ENCODE peak calls at places on chromosomes 4 and X, in four cellular contexts. R, D, F and H are unnamed samples.
A peak's percentile ranks its signal among the peaks of the same experiment; 100 is the strongest.

GRCh38 chr4:144754562-144755410 is 108.8 kb downstream of the HHIP start:
- DNase-seq in R (peak; percentile 12), D (peak; percentile 47), F (peak; percentile 43), H (no peak)

GRCh38 chr4:87502580-87503238 is 26.5 kb downstream of the SPARCL1 start:
- DNase-seq in R (no peak), D (peak; percentile 30), F (peak; percentile 36), H (no peak)

GRCh38 chrX:102345916-102346315 is 93.9 kb downstream of the NXF2B start:
- DNase-seq in R (peak; percentile 31), D (peak; percentile 15), F (peak; percentile 18), H (peak; percentile 22)

GRCh38 chrX:65696613-65697012 is 29.2 kb downstream of the MSN start:
- DNase-seq in R (no peak), D (no peak), F (no peak), H (no peak)

GRCh38 chrX:9089652-9090051 is 55.7 kb upstream of the FAM9B start:
- DNase-seq in R (no peak), D (no peak), F (no peak), H (no peak)

GRCh38 chr4:113541933-113542332 is 219.6 kb downstream of the CAMK2D start:
- DNase-seq in R (no peak), D (no peak), F (no peak), H (no peak)

GRCh38 chr4:174394915-174395314 is 111.2 kb downstream of the CEP44 start:
- DNase-seq in R (peak; percentile 53), D (peak; percentile 88), F (peak; percentile 75), H (no peak)

GRCh38 chrX:44244008-44244407 is 99.5 kb downstream of the EFHC2 start:
- DNase-seq in R (peak; percentile 35), D (peak; percentile 24), F (peak; percentile 26), H (peak; percentile 20)

GRCh38 chr4:25163216-25163615 is 3.0 kb upstream of the SEPSECS start:
- DNase-seq in R (no peak), D (no peak), F (no peak), H (no peak)

GRCh38 chr4:119858176-119858575 is 208.5 kb downstream of the MAD2L1 start:
- DNase-seq in R (no peak), D (peak; percentile 22), F (peak; percentile 8), H (no peak)

GRCh38 chr4:127965803-127966175 is 583 bp downstream of the ABHD18 start:
- DNase-seq in R (peak; percentile 42), D (peak; percentile 50), F (peak; percentile 58), H (no peak)

GRCh38 chr4:103010827-103011226 is 8.7 kb downstream of the SLC9B1 start:
- DNase-seq in R (no peak), D (no peak), F (no peak), H (no peak)

GRCh38 chrX:97026406-97026805 is 142.7 kb downstream of the RPA4 start:
- DNase-seq in R (peak; percentile 19), D (no peak), F (no peak), H (no peak)

GRCh38 chr4:104491396-104491821 is 3.3 kb downstream of the CXXC4 start:
- DNase-seq in R (peak; percentile 37), D (no peak), F (no peak), H (no peak)

GRCh38 chr4:101140228-101140627 is 207.1 kb downstream of the PPP3CA start:
- DNase-seq in R (peak; percentile 29), D (no peak), F (no peak), H (no peak)

GRCh38 chr4:109434007-109434792 is 585 bp downstream of the SEC24B start:
- DNase-seq in R (peak; percentile 2), D (no peak), F (peak; percentile 25), H (no peak)

GRCh38 chrX:84715315-84715714 is 213.1 kb upstream of the HDX start:
- DNase-seq in R (no peak), D (no peak), F (no peak), H (no peak)

GRCh38 chrX:123740006-123740405 is 7.2 kb upstream of the THOC2 start:
- DNase-seq in R (no peak), D (no peak), F (no peak), H (no peak)

GRCh38 chrX:131671714-131672113 is 127.8 kb downstream of the OR13H1 start:
- DNase-seq in R (no peak), D (no peak), F (no peak), H (no peak)

GRCh38 chr4:138390286-138390685 is 148.1 kb upstream of the SLC7A11 start:
- DNase-seq in R (peak; percentile 6), D (peak; percentile 25), F (peak; percentile 38), H (no peak)

GRCh38 chr4:122117743-122118142 is 34.4 kb upstream of the BLTP1 start:
- DNase-seq in R (no peak), D (peak; percentile 39), F (peak; percentile 33), H (no peak)

GRCh38 chrX:85897376-85898110 is 149.8 kb downstream of the CHM start:
- DNase-seq in R (no peak), D (no peak), F (no peak), H (no peak)

GRCh38 chr4:53012738-53013137 is 150.6 kb downstream of the RASL11B start:
- DNase-seq in R (no peak), D (no peak), F (no peak), H (no peak)

GRCh38 chr4:136438645-136439044 is 1093.6 kb downstream of the PCDH18 start:
- DNase-seq in R (no peak), D (no peak), F (no peak), H (no peak)

GRCh38 chr4:56234098-56234497 is 153.2 kb downstream of the AASDH start:
- DNase-seq in R (no peak), D (no peak), F (no peak), H (no peak)

GRCh38 chr4:113256946-113257345 is 207.5 kb downstream of the ANK2 start:
- DNase-seq in R (no peak), D (peak; percentile 38), F (peak; percentile 70), H (no peak)

GRCh38 chr4:47381172-47381571 is 82.3 kb downstream of the COMMD8 start:
- DNase-seq in R (no peak), D (no peak), F (no peak), H (no peak)

GRCh38 chrX:30388325-30388724 is 79.1 kb upstream of the NR0B1 start:
- DNase-seq in R (no peak), D (no peak), F (no peak), H (no peak)

GRCh38 chrX:1134156-1134555 is 78.3 kb downstream of the CRLF2 start:
- DNase-seq in R (no peak), D (no peak), F (no peak), H (no peak)

GRCh38 chr4:108170729-108171540 is 2.2 kb upstream of the LEF1 start:
- DNase-seq in R (no peak), D (no peak), F (no peak), H (no peak)

GRCh38 chr4:108172231-108172779 is 3.6 kb upstream of the LEF1 start:
- DNase-seq in R (no peak), D (no peak), F (no peak), H (no peak)

GRCh38 chr4:108172780-108173598 is 4.3 kb upstream of the LEF1 start:
- DNase-seq in R (no peak), D (no peak), F (peak; percentile 29), H (no peak)

GRCh38 chr4:108173599-108174057 is 4.9 kb upstream of the LEF1 start:
- DNase-seq in R (no peak), D (no peak), F (no peak), H (no peak)

DNA sequence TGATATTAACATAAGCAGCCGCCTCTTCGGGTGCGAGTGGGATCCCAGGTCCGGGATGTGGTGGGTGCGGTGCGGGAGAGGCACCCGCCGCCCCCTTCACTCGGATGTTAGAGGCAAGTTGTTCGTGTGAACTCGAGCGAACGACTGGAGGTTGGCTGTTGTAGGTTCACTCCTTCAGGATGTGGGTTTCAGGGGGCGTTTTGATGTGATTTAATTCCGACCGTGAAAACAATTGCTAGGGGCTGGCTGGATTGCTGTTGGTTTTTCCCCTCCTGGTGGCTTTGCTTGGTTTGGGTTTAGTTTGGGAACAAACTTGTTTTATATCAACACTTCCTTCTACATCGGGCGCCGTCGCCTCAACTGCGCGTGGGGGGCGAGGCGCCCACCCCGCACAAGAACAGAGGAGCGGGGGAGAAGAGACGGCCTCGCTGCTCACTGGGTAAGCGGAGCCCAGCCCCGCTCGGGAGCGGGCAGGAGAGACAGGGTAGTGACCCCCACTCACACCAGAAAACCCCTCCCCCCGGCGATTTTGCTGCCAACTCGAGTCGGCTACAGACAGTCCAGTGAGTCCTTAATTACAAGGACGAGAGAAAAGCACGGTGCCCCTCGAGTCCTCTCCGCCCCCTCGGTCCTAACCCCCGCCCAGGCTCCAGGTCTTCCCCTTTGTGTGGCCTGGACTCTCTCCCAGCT is 3.0 kb upstream of the LEF1 start:
- DNase-seq in R (no peak), D (no peak), F (no peak), H (no peak)
- H3K4me3 ChIP-seq in R (no peak overlapping the region), D (no peak overlapping the region), F (no peak overlapping the region), H (no peak overlapping the region)

DNA sequence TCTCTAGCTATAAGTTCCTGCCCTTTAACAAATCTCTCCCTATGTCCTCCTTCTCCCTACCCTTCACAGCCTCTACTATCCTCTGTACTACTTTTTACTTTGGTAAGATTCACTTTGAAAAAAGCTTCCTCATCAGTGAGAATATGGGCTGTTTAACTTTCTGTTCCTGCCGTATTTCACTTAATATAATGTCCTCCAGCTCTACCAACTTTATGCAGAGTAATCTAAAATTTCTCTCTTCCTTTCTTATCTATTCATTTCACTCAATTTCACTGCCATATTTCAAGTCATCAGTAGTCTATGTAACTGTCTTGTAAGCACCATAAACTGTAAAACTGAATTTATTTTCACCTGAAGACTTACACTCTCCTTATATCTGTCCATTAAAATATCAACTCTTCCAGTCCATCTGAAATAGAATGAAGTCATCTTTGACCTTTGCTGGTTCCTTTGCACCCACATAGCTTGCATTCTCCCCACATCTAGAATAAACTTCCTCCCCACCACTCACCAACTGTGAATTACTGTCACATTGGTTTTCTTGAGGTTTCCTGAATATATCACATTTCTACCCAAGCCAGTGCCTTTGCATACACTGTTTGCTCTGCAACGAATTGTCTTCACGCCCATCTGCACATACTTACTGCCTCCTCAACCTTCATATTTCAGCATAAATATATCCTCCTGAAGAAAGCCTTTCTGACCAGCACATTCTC is 54.6 kb downstream of the ARAP2 start:
- DNase-seq in R (no peak), D (no peak), F (no peak), H (no peak)
- H3K4me3 ChIP-seq in R (no peak overlapping the region), D (no peak overlapping the region), F (no peak overlapping the region), H (no peak overlapping the region)

GRCh38 chr4:48816971-48817370 is 13.9 kb upstream of the OCIAD1 start:
- DNase-seq in R (no peak), D (no peak), F (no peak), H (no peak)

GRCh38 chr4:48812866-48813265 is 18.0 kb upstream of the OCIAD1 start:
- DNase-seq in R (no peak), D (no peak), F (no peak), H (no peak)

GRCh38 chr4:48813984-48814383 is 16.9 kb upstream of the OCIAD1 start:
- DNase-seq in R (no peak), D (no peak), F (no peak), H (no peak)

GRCh38 chr4:48815483-48815882 is 15.4 kb upstream of the OCIAD1 start:
- DNase-seq in R (no peak), D (peak; percentile 37), F (no peak), H (no peak)
- H3K4me3 ChIP-seq in R (no peak overlapping the region), D (no peak overlapping the region), F (no peak overlapping the region), H (no peak overlapping the region)

GRCh38 chr4:1747603-1747967 is 26.3 kb downstream of the TACC3 start:
- DNase-seq in R (no peak), D (no peak), F (no peak), H (no peak)

GRCh38 chr4:1745697-1746096 is 24.4 kb downstream of the TACC3 start:
- DNase-seq in R (no peak), D (no peak), F (no peak), H (no peak)

GRCh38 chr4:1746265-1746691 is 25.0 kb downstream of the TACC3 start:
- DNase-seq in R (peak; percentile 77), D (peak; percentile 42), F (no peak), H (no peak)

GRCh38 chr4:1748465-1748995 is 27.2 kb downstream of the TACC3 start:
- DNase-seq in R (peak; percentile 71), D (peak; percentile 37), F (peak; percentile 29), H (no peak)

GRCh38 chr4:1746919-1747602 is 25.7 kb downstream of the TACC3 start:
- DNase-seq in R (no peak), D (no peak), F (no peak), H (no peak)
- H3K4me3 ChIP-seq in R (no peak overlapping the region), D (no peak overlapping the region), F (no peak overlapping the region), H (no peak overlapping the region)